ENCODE peak calls at places on chromosomes 7 and 10, in eight cellular contexts. O is natural killer cell treated with Interleukin-12 subunit alpha and Interleukin-12 subunit beta and Interleukin-15 and Interleukin-18, amount 100 ng/mL, for 72 hours; A is iPS-NIHi11; Z is stimulated activated CD4-positive, alpha-beta T cell treated with anti-CD3 and anti-CD28 coated beads, Interleukin-2, amount 100 ng/mL, for 24 hours; U is NCI-H774; I is heart right ventricle; J is activated effector memory CD4-positive, alpha-beta T cell treated with anti-CD3 and anti-CD28 coated beads, Interleukin-2, amount 50 U/mL, for 16 hours; V is BJ. H is an unnamed sample.

GRCh38 chr10:19302117-19302516 is 253.5 kb downstream of the MALRD1 start:
- DNase-seq in O (no peak), A (no peak), Z (no peak), U (no peak), I (no peak), J (no peak), V (no peak), H (no peak)

GRCh38 chr7:36904101-36904500 is 179.8 kb upstream of the AOAH start:
- DNase-seq in O (no peak), A (no peak), Z (no peak), U (no peak), I (no peak), J (no peak), V (no peak), H (no peak)

GRCh38 chr10:114603943-114604342 is 54.1 kb downstream of the ABLIM1 start:
- DNase-seq in O (no peak), A (no peak), Z (no peak), U (no peak), I (no peak), J (no peak), V (no peak), H (no peak)

GRCh38 chr10:99906470-99906869 is 103.3 kb downstream of the DNMBP start:
- DNase-seq in O (no peak), A (no peak), Z (no peak), U (no peak), I (no peak), J (no peak), V (no peak), H (peak)

GRCh38 chr10:46305986-46306385 is 19.2 kb downstream of the ANTXRL start:
- DNase-seq in O (no peak), A (no peak), Z (no peak), U (no peak), I (no peak), J (no peak), V (no peak), H (no peak)

GRCh38 chr7:105637755-105638154 is 56.5 kb upstream of the EFCAB10 start:
- DNase-seq in O (no peak), A (no peak), Z (no peak), U (peak), I (no peak), J (no peak), V (no peak), H (no peak)

GRCh38 chr7:43462836-43463235 is 120.1 kb upstream of the STK17A start:
- DNase-seq in O (no peak), A (no peak), Z (no peak), U (no peak), I (no peak), J (no peak), V (no peak), H (no peak)

GRCh38 chr7:149790146-149790548 is 16.8 kb upstream of the ZNF467 start:
- DNase-seq in O (no peak), A (peak), Z (peak), U (no peak), I (peak), J (peak), V (no peak), H (no peak)

GRCh38 chr10:3785251-3785848 is 341 bp upstream of the KLF6 start:
- DNase-seq in O (peak), A (peak), Z (peak), U (peak), I (peak), J (peak), V (no peak), H (peak)

GRCh38 chr10:91164520-91165065 is 55.9 kb upstream of the PCGF5 start:
- DNase-seq in O (no peak), A (no peak), Z (no peak), U (no peak), I (no peak), J (no peak), V (no peak), H (no peak)

GRCh38 chr7:79386688-79387422 is 66.6 kb downstream of the MAGI2 start:
- DNase-seq in O (no peak), A (no peak), Z (no peak), U (no peak), I (no peak), J (no peak), V (no peak), H (peak)

GRCh38 chr7:54956865-54957264 is 62.0 kb upstream of the EGFR start:
- DNase-seq in O (no peak), A (no peak), Z (no peak), U (no peak), I (no peak), J (no peak), V (no peak), H (no peak)

GRCh38 chr7:155483868-155484325 is 26.0 kb downstream of the EN2 start:
- DNase-seq in O (no peak), A (no peak), Z (no peak), U (no peak), I (no peak), J (no peak), V (no peak), H (no peak)

GRCh38 chr7:98240961-98241673 is 10.9 kb downstream of the TECPR1 start:
- DNase-seq in O (no peak), A (peak), Z (peak), U (no peak), I (peak), J (no peak), V (no peak), H (no peak)

GRCh38 chr7:104926905-104927454 is 87.0 kb upstream of the KMT2E start:
- DNase-seq in O (no peak), A (peak), Z (no peak), U (no peak), I (no peak), J (no peak), V (no peak), H (no peak)

GRCh38 chr7:100476903-100477870 is 1.8 kb downstream of the TSC22D4 start:
- DNase-seq in O (no peak), A (peak), Z (peak), U (no peak), I (peak), J (peak), V (no peak), H (no peak)

GRCh38 chr10:29067161-29067560 is 221.7 kb upstream of the LYZL1 start:
- DNase-seq in O (no peak), A (no peak), Z (no peak), U (no peak), I (no peak), J (no peak), V (no peak), H (no peak)

H was measured in GM04504.